ENCODE peak calls at places on chromosomes 6 and 20, in nine cellular contexts. E, F, M, J, Q, K, G, I and U are unnamed samples.

GRCh38 chr6:150914372-150914771 is 48.9 kb downstream of the MTHFD1L start:
- DNase-seq in E (no peak), F (no peak), M (no peak), J (no peak), Q (no peak), K (no peak), G (no peak), I (no peak), U (no peak)

GRCh38 chr20:39839406-39840119 is 849.5 kb downstream of the MAFB start:
- DNase-seq in E (no peak), F (no peak), M (no peak), J (no peak), Q (no peak), K (no peak), G (no peak), I (no peak), U (no peak)

GRCh38 chr6:96304997-96305396 is 216.6 kb upstream of the UFL1 start:
- DNase-seq in E (no peak), F (no peak), M (no peak), J (no peak), Q (no peak), K (no peak), G (no peak), I (no peak), U (no peak)

GRCh38 chr6:128569737-128570438 is 49.5 kb upstream of the PTPRK start:
- DNase-seq in E (no peak), F (peak), M (no peak), J (peak), Q (peak), K (peak), G (no peak), I (no peak), U (peak)

GRCh38 chr6:165117121-165117520 is 192.3 kb downstream of the C6orf118 start:
- DNase-seq in E (no peak), F (no peak), M (no peak), J (no peak), Q (no peak), K (no peak), G (no peak), I (no peak), U (no peak)

GRCh38 chr6:67131827-67132226 is 1424.8 kb upstream of the EYS start:
- DNase-seq in E (peak), F (no peak), M (no peak), J (no peak), Q (no peak), K (no peak), G (peak), I (no peak), U (peak)

GRCh38 chr6:33683576-33684427 is 27.7 kb downstream of the UQCC2 start:
- DNase-seq in E (peak), F (no peak), M (no peak), J (no peak), Q (no peak), K (no peak), G (no peak), I (no peak), U (no peak)

GRCh38 chr6:138115191-138115590 is 8.0 kb upstream of the PERP start:
- DNase-seq in E (no peak), F (no peak), M (no peak), J (no peak), Q (no peak), K (no peak), G (no peak), I (no peak), U (no peak)

GRCh38 chr6:79570802-79571367 is 33.7 kb upstream of the LCA5 start:
- DNase-seq in E (no peak), F (no peak), M (no peak), J (peak), Q (no peak), K (no peak), G (no peak), I (peak), U (peak)

GRCh38 chr6:106829451-106829850 is 145.1 kb downstream of the CD24 start:
- DNase-seq in E (no peak), F (no peak), M (no peak), J (no peak), Q (no peak), K (no peak), G (no peak), I (no peak), U (no peak)

GRCh38 chr20:47137231-47137865 is 219.2 kb downstream of the ZMYND8 start:
- DNase-seq in E (no peak), F (no peak), M (no peak), J (no peak), Q (no peak), K (no peak), G (no peak), I (no peak), U (no peak)

GRCh38 chr20:59738851-59739250 is 134.5 kb downstream of the PHACTR3 start:
- DNase-seq in E (no peak), F (no peak), M (no peak), J (no peak), Q (no peak), K (no peak), G (no peak), I (no peak), U (no peak)

GRCh38 chr6:84464471-84464870 is 237.0 kb upstream of the CEP162 start:
- DNase-seq in E (no peak), F (no peak), M (no peak), J (no peak), Q (no peak), K (no peak), G (no peak), I (no peak), U (no peak)

GRCh38 chr20:23612385-23612784 is 6.7 kb upstream of the CST9 start:
- DNase-seq in E (no peak), F (no peak), M (no peak), J (no peak), Q (no peak), K (no peak), G (no peak), I (no peak), U (no peak)

GRCh38 chr6:151958332-151958731 is 150.8 kb downstream of the ESR1 start:
- DNase-seq in E (no peak), F (no peak), M (no peak), J (peak), Q (no peak), K (no peak), G (no peak), I (no peak), U (peak)

GRCh38 chr20:18856873-18857272 is 43.3 kb downstream of the SCP2D1 start:
- DNase-seq in E (no peak), F (peak), M (no peak), J (no peak), Q (no peak), K (no peak), G (no peak), I (no peak), U (no peak)

GRCh38 chr20:48065833-48066232 is 280.6 kb upstream of the SULF2 start:
- DNase-seq in E (no peak), F (no peak), M (no peak), J (no peak), Q (no peak), K (no peak), G (no peak), I (no peak), U (no peak)

GRCh38 chr20:5974531-5974930 is 24.1 kb downstream of the MCM8 start:
- DNase-seq in E (no peak), F (no peak), M (no peak), J (no peak), Q (no peak), K (no peak), G (no peak), I (no peak), U (no peak)

GRCh38 chr6:51473996-51474975 is 613.1 kb downstream of the PKHD1 start:
- DNase-seq in E (no peak), F (no peak), M (no peak), J (no peak), Q (no peak), K (no peak), G (no peak), I (no peak), U (no peak)

GRCh38 chr6:46051962-46052361 is 36.3 kb upstream of the CLIC5 start:
- DNase-seq in E (no peak), F (no peak), M (no peak), J (no peak), Q (no peak), K (no peak), G (no peak), I (no peak), U (no peak)

GRCh38 chr20:57433658-57434389 is 42.6 kb downstream of the RBM38 start:
- DNase-seq in E (no peak), F (no peak), M (no peak), J (no peak), Q (no peak), K (no peak), G (no peak), I (no peak), U (no peak)

GRCh38 chr20:57434390-57434700 is 43.1 kb downstream of the RBM38 start:
- DNase-seq in E (no peak), F (no peak), M (no peak), J (no peak), Q (no peak), K (no peak), G (no peak), I (no peak), U (no peak)

GRCh38 chr20:57431539-57431835 is 40.3 kb downstream of the RBM38 start:
- DNase-seq in E (no peak), F (no peak), M (no peak), J (no peak), Q (no peak), K (no peak), G (no peak), I (no peak), U (no peak)

GRCh38 chr20:57432874-57433491 is 41.8 kb downstream of the RBM38 start:
- DNase-seq in E (peak), F (no peak), M (no peak), J (no peak), Q (no peak), K (no peak), G (no peak), I (peak), U (no peak)

GRCh38 chr20:57432480-57432873 is 41.3 kb downstream of the RBM38 start:
- DNase-seq in E (no peak), F (no peak), M (no peak), J (no peak), Q (no peak), K (no peak), G (no peak), I (no peak), U (no peak)
- H3K4me3 ChIP-seq in E (no peak), F (no peak), M (no peak), J (no peak), Q (no peak), K (no peak), G (no peak), I (no peak), U (no peak)

GRCh38 chr20:62427172-62428007 is at the start of gene RBBP8NL:
- DNase-seq in E (no peak), F (peak), M (no peak), J (no peak), Q (no peak), K (no peak), G (no peak), I (no peak), U (no peak)
- TF ChIP-seq CTCF in E (no peak), F (peak), M (no peak), J (no peak), Q (no peak), K (no peak), G (no peak), I (no peak), U (no peak)

DNA sequence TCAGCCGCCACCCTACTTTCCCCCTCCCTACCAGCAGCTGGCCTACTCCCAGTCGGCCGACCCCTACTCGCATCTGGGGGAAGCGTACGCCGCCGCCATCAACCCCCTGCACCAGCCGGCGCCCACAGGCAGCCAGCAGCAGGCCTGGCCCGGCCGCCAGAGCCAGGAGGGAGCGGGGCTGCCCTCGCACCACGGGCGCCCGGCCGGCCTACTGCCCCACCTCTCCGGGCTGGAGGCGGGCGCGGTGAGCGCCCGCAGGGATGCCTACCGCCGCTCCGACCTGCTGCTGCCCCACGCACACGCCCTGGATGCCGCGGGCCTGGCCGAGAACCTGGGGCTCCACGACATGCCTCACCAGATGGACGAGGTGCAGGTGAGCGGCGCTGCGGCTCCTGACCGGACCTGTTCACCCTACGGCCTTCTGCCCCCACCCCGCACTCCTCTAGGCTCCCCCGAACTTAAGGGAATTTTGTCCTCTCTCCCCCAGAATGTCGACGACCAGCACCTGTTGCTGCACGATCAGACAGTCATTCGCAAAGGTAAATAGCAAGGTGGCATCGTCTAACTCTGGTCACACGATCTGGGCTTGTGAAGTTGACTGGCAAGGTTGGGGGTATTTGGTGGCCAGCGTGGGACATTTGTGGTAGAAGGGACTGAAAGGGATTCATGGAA is 2.3 kb downstream of the TFAP2C start:
- DNase-seq in E (no peak), F (peak), M (no peak), J (no peak), Q (no peak), K (no peak), G (no peak), I (peak), U (no peak)
- H3K4me3 ChIP-seq in E (no peak), F (peak), M (peak), J (peak), Q (no peak), K (peak), G (no peak), I (peak), U (peak)

GRCh38 chr20:62449951-62450815 is 22.8 kb upstream of the RBBP8NL start:
- DNase-seq in E (peak), F (no peak), M (no peak), J (no peak), Q (no peak), K (no peak), G (no peak), I (no peak), U (no peak)
- TF ChIP-seq CTCF in E (no peak), F (no peak), M (no peak), J (no peak), Q (no peak), K (no peak), G (no peak), I (no peak), U (no peak)

GRCh38 chr20:58691773-58692578 is 624 bp upstream of the NPEPL1 start:
- DNase-seq in E (peak), F (no peak), M (peak), J (no peak), Q (no peak), K (no peak), G (no peak), I (no peak), U (no peak)
- H3K4me3 ChIP-seq in E (peak), F (no peak), M (peak), J (no peak), Q (no peak), K (no peak), G (no peak), I (no peak), U (no peak)

GRCh38 chr6:12729467-12729866 is 12.9 kb downstream of the PHACTR1 start:
- DNase-seq in E (no peak), F (no peak), M (no peak), J (no peak), Q (no peak), K (no peak), G (no peak), I (no peak), U (no peak)
- TF ChIP-seq CTCF in E (no peak), F (no peak), M (no peak), J (no peak), Q (no peak), K (no peak), G (no peak), I (no peak), U (no peak)

DNA sequence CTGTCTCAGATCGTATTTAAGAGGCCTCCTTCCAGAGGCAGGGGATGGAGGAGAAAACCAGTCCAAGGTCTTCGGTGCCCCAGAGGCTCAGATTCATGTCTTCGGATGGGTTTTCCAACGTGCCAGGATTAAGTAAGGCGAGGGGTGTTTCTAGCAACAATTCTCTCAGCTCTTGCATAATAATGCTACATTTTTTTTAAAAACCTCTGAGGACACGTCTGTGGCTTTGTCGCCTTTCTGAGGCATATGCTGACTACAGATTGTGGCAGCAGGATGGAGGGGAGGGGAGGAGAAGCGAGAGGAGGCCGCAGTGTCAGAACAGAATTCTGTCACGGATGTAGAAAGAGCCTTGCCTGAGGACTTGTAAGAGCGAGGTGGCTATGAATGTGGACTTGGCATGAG is 17.7 kb upstream of the CCDC167 start:
- DNase-seq in E (no peak), F (no peak), M (no peak), J (no peak), Q (no peak), K (no peak), G (no peak), I (no peak), U (no peak)
- H3K4me3 ChIP-seq in E (no peak), F (no peak), M (no peak), J (no peak), Q (no peak), K (no peak), G (no peak), I (no peak), U (no peak)

GRCh38 chr20:44734938-44735337 is 10.7 kb upstream of the KCNK15 start:
- DNase-seq in E (no peak), F (peak), M (no peak), J (no peak), Q (no peak), K (no peak), G (no peak), I (peak), U (no peak)
- TF ChIP-seq CTCF in E (peak), F (no peak), M (no peak), J (peak), Q (peak), K (peak), G (no peak), I (peak), U (peak)